ENCODE peak calls at places on chromosomes 6 and 20, in four cellular contexts. V, Z, C and I are unnamed samples. For H3K4me1, the result is how much of the 10 kb centered on the place peaks cover.

GRCh38 chr20:57653546-57653900 is 33.3 kb upstream of the ZBP1 start:
- DNase-seq in V (no peak), Z (no peak), C (peak), I (peak)

GRCh38 chr20:38875170-38875993 is 50.8 kb upstream of the FAM83D start:
- DNase-seq in V (peak), Z (no peak), C (no peak), I (no peak)

GRCh38 chr6:4313044-4313686 is 177.8 kb upstream of the ECI2 start:
- DNase-seq in V (peak), Z (peak), C (no peak), I (peak)

GRCh38 chr6:160030103-160030502 is 61.2 kb downstream of the IGF2R start:
- DNase-seq in V (peak), Z (no peak), C (no peak), I (no peak)

GRCh38 chr6:149212892-149213786 is 104.4 kb upstream of the TAB2 start:
- DNase-seq in V (no peak), Z (no peak), C (no peak), I (no peak)

GRCh38 chr6:24126586-24127192 is 674 bp downstream of the NRSN1 start:
- DNase-seq in V (peak), Z (no peak), C (no peak), I (no peak)

GRCh38 chr20:41046716-41047115 is 18.1 kb downstream of the TOP1 start:
- DNase-seq in V (no peak), Z (no peak), C (no peak), I (no peak)

GRCh38 chr6:36252005-36252404 is 17.9 kb upstream of the PNPLA1 start:
- DNase-seq in V (no peak), Z (no peak), C (no peak), I (no peak)

GRCh38 chr6:33875141-33875581 is 71.4 kb upstream of the MLN start:
- DNase-seq in V (no peak), Z (no peak), C (no peak), I (no peak)

GRCh38 chr6:36752187-36752885 is 54.7 kb downstream of the RAB44 start:
- DNase-seq in V (peak), Z (no peak), C (no peak), I (no peak)

GRCh38 chr20:32480361-32481199 is 104.6 kb downstream of the NOL4L start:
- DNase-seq in V (peak), Z (no peak), C (no peak), I (no peak)

GRCh38 chr20:1333462-1334369 is 4.8 kb upstream of the SDCBP2 start:
- DNase-seq in V (no peak), Z (no peak), C (no peak), I (peak)

GRCh38 chr6:91569071-91569470 is 982.2 kb upstream of the MAP3K7 start:
- DNase-seq in V (no peak), Z (no peak), C (no peak), I (no peak)

GRCh38 chr20:63232235-63233060 is 3.3 kb upstream of the BIRC7 start:
- DNase-seq in V (peak), Z (peak), C (peak), I (no peak)

GRCh38 chr6:43170452-43171283 is at the start of gene SRF:
- DNase-seq in V (peak), Z (peak), C (no peak), I (peak)

GRCh38 chr6:108942556-108943492 is 94.6 kb downstream of the ARMC2 start:
- DNase-seq in V (no peak), Z (no peak), C (no peak), I (no peak)

GRCh38 chr6:157333537-157333936 is 10.2 kb upstream of the TMEM242 start:
- DNase-seq in V (no peak), Z (no peak), C (no peak), I (no peak)

GRCh38 chr6:10526156-10526555 is 5.0 kb downstream of the GCNT2 start:
- DNase-seq in V (peak), Z (peak), C (no peak), I (no peak)

GRCh38 chr20:24953621-24954133 is 4.6 kb downstream of the CST7 start:
- DNase-seq in V (no peak), Z (no peak), C (peak), I (peak)

GRCh38 chr6:84798257-84798656 is 33.9 kb upstream of the TBX18 start:
- DNase-seq in V (peak), Z (no peak), C (no peak), I (no peak)

GRCh38 chr6:151627689-151628444 is 134.1 kb downstream of the CCDC170 start:
- DNase-seq in V (no peak), Z (no peak), C (no peak), I (no peak)

DNA sequence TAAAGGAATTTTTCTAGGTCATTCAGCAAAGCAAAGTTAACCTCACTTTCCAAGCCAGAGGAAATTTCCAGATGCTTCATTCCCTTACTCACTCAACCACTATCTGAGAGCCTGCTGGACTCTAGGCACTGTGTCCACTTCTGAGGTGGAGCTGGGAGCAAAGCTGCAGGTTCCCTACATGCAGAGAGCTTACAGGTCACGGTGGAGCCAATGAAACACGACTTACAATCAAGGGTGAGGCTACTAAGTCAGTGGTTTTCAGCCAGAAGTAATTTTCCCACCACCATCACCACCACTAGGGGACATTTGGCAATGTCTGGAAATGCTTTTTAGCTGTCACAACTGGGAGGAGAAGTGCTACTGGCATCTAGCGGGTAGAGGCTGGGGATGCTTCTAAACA is 34.5 kb upstream of the TSHZ2 start:
- DNase-seq in V (no peak), Z (no peak), C (no peak), I (no peak)
- H3K4me3 ChIP-seq in V (no peak), Z (no peak), C (no peak), I (no peak)

GRCh38 chr6:111798281-111798725 is 74.9 kb downstream of the FYN start:
- DNase-seq in V (no peak), Z (no peak), C (no peak), I (no peak)

GRCh38 chr6:111795558-111795957 is 77.7 kb downstream of the FYN start:
- DNase-seq in V (no peak), Z (no peak), C (no peak), I (no peak)

GRCh38 chr6:111794716-111795452 is 78.4 kb downstream of the FYN start:
- DNase-seq in V (no peak), Z (no peak), C (no peak), I (no peak)

GRCh38 chr6:111794300-111794699 is 79.0 kb downstream of the FYN start:
- DNase-seq in V (no peak), Z (no peak), C (peak), I (no peak)

DNA sequence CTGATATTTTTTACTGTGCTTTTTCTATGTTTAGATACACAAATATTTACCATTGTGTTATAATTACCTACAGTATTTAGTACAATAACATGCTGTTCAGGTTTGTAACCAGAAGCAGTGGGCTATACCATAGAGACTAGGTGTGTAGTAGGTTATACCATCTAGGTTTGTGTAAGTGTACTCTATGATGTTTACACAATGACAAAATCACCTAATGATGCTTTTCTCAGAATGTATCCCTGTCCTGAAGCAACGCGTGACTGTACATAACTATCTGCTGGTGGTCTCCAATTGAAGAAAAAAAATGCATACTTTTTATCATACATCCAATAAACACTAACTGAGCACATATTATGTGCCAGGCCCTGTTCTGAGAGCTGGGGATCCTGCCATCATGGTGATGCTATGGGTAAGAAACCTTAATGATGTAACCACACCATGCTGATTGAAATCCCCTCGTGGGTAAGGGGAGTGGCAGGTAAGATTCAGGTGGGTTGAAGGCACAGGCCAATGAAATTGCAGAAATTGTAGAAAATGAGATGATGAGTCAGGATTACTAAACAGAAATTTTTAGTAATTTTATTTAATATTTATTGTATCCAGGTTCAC is 76.8 kb downstream of the FYN start:
- DNase-seq in V (no peak), Z (no peak), C (no peak), I (no peak)
- H3K4me1 ChIP-seq in V (under half), Z (under half), C (under half), I (under half)

GRCh38 chr6:15621203-15622044 is 41.4 kb downstream of the DTNBP1 start:
- DNase-seq in V (peak), Z (no peak), C (no peak), I (no peak)
- TF ChIP-seq POLR2AphosphoS5 in V (no peak), Z (no peak), C (no peak), I (no peak)

GRCh38 chr6:158962371-158962770 is 37.6 kb downstream of the RSPH3 start:
- DNase-seq in V (no peak), Z (no peak), C (no peak), I (no peak)
- H3K4me3 ChIP-seq in V (no peak), Z (no peak), C (no peak), I (no peak)

DNA sequence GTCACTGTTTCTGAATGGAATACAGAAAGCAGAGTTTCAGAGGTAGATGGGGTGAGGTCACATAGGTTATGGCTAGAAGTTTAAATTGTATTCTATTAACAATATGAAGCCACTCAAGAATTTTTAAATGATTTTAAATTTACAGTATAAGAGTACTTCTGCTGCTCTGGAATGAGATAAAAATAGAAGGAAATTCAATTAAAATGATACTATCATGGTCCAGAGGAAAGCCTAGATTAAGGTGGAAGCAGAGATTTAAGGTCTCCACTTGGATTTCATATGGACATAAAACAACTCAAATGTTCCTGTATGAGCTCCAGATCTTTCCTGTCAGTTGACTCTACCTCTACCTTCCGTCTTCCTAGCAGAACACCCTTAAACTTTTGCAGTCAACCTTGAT is 68.6 kb downstream of the REV3L start:
- DNase-seq in V (no peak), Z (no peak), C (no peak), I (no peak)
- H3K4me1 ChIP-seq in V (under half), Z (under half), C (under half), I (under half)